ENCODE peak calls at places on chromosomes 5 and 9, in six cellular contexts. S is RWPE1, F is heart left ventricle, O is spleen, D is fibroblast of lung, V is H9. I is an unnamed sample.

GRCh38 chr9:81389569-81389993 is 299.8 kb downstream of the TLE1 start:
- DNase-seq in S (peak; percentile 93), F (no peak), O (no peak), D (peak; percentile 94), V (no peak), I (no peak)

GRCh38 chr9:89853931-89854330 is 249.1 kb downstream of the GADD45G start:
- DNase-seq in S (no peak), F (no peak), O (peak; percentile 40), D (no peak), V (peak; percentile 20), I (no peak)

GRCh38 chr9:110996436-110997224 is 41.6 kb downstream of the LPAR1 start:
- DNase-seq in S (no peak), F (peak; percentile 42), O (no peak), D (peak; percentile 92), V (no peak), I (no peak)

GRCh38 chr5:73625314-73625904 is 587 bp upstream of the ARHGEF28 start:
- DNase-seq in S (no peak), F (no peak), O (no peak), D (peak; percentile 48), V (no peak), I (no peak)

GRCh38 chr9:106450549-106450948 is 412.4 kb upstream of the ZNF462 start:
- DNase-seq in S (no peak), F (peak; percentile 65), O (no peak), D (no peak), V (no peak), I (no peak)

GRCh38 chr5:10828241-10828640 is 67.2 kb upstream of the DAP start:
- DNase-seq in S (no peak), F (no peak), O (no peak), D (peak; percentile 52), V (no peak), I (no peak)

GRCh38 chr5:142515036-142515435 is 170.9 kb downstream of the FGF1 start:
- DNase-seq in S (no peak), F (no peak), O (no peak), D (no peak), V (no peak), I (no peak)

GRCh38 chr9:2119490-2120046 is 104.4 kb downstream of the SMARCA2 start:
- DNase-seq in S (no peak), F (no peak), O (no peak), D (no peak), V (no peak), I (no peak)

GRCh38 chr5:39566891-39567290 is 142.1 kb upstream of the DAB2 start:
- DNase-seq in S (no peak), F (no peak), O (no peak), D (no peak), V (no peak), I (no peak)

GRCh38 chr5:158140120-158140778 is 281.3 kb upstream of the CLINT1 start:
- DNase-seq in S (no peak), F (peak; percentile 41), O (no peak), D (peak; percentile 34), V (no peak), I (no peak)

GRCh38 chr5:59034498-59035186 is 451.8 kb downstream of the RAB3C start:
- DNase-seq in S (peak; percentile 56), F (no peak), O (no peak), D (peak; percentile 88), V (no peak), I (no peak)

GRCh38 chr9:136658849-136659535 is 3.7 kb upstream of the EGFL7 start:
- DNase-seq in S (no peak), F (no peak), O (peak; percentile 79), D (no peak), V (no peak), I (no peak)

GRCh38 chr5:108079754-108080153 is 302.1 kb downstream of the FBXL17 start:
- DNase-seq in S (no peak), F (no peak), O (no peak), D (peak; percentile 20), V (no peak), I (no peak)

GRCh38 chr9:4366649-4367330 is 66.9 kb upstream of the GLIS3 start:
- DNase-seq in S (peak; percentile 6), F (no peak), O (no peak), D (peak; percentile 54), V (peak; percentile 63), I (peak; percentile 22)

GRCh38 chr9:122086873-122087272 is 6.2 kb downstream of the TTLL11 start:
- DNase-seq in S (no peak), F (no peak), O (no peak), D (no peak), V (no peak), I (no peak)

GRCh38 chr9:109730228-109730627 is 49.8 kb upstream of the PALM2AKAP2 start:
- DNase-seq in S (peak; percentile 97), F (no peak), O (no peak), D (no peak), V (no peak), I (no peak)

GRCh38 chr5:43034591-43034968 is 5.5 kb downstream of the ANXA2R start:
- DNase-seq in S (no peak), F (no peak), O (no peak), D (peak; percentile 87), V (peak; percentile 48), I (no peak)

GRCh38 chr9:27701664-27702063 is 128.4 kb upstream of the C9orf72 start:
- DNase-seq in S (no peak), F (peak; percentile 44), O (no peak), D (peak; percentile 38), V (no peak), I (no peak)

GRCh38 chr5:67773439-67773988 is 442.0 kb upstream of the PIK3R1 start:
- DNase-seq in S (peak; percentile 24), F (no peak), O (no peak), D (peak; percentile 23), V (no peak), I (no peak)

GRCh38 chr5:24789631-24790354 is 145.0 kb upstream of the CDH10 start:
- DNase-seq in S (no peak), F (no peak), O (no peak), D (no peak), V (no peak), I (no peak)

GRCh38 chr9:94676446-94677148 is 37.3 kb upstream of the FBP1 start:
- DNase-seq in S (no peak), F (no peak), O (no peak), D (no peak), V (no peak), I (no peak)
- TF ChIP-seq CTCF in S (no peak), F (no peak), O (no peak), D (no peak), V (no peak), I (no peak)

DNA sequence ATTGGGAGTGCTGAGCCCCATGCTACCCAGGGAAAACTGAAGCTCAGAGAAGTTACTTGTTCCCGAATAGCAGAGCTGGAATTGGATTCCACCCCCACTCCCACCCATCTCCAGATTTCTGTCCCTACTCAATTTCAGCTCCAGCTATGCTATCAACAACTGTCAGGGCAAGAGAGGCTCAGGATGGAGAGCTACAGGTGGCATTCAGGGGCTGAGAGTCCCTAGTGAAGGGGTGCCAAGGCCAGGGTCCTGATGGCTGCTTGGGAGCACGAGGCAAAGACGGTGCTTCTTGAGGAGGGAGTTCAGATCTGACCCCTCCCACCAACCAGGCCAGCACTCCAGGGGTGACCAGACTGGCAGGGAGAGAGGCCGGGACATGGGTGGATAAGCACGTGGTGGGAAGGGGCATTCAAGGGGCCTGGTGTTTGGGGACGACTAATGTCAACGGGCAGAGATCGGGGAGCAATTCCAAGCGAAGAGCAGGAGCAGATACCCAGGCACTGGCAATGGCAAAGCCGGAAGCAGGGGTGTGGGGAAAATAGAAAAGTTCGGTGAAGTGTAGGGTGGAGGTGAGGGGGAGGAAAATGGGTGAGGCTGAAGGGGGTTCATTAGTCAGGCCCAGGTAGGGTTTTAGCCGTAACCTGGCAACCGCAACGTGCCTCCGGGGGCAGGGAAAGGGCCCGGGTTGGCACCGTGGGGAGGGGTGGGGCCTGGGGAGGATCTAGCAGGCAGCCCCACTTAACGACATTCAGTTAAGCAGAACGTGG is 4.6 kb downstream of the RGS14 start:
- DNase-seq in S (peak; percentile 59), F (no peak), O (no peak), D (no peak), V (no peak), I (peak; percentile 60)
- H3K27ac ChIP-seq in S (peak overlapping the region; percentile 89), F (no peak overlapping the region), O (peak overlapping the region; percentile 27), D (no peak overlapping the region), V (no peak overlapping the region), I (peak overlapping the region; percentile 46)

DNA sequence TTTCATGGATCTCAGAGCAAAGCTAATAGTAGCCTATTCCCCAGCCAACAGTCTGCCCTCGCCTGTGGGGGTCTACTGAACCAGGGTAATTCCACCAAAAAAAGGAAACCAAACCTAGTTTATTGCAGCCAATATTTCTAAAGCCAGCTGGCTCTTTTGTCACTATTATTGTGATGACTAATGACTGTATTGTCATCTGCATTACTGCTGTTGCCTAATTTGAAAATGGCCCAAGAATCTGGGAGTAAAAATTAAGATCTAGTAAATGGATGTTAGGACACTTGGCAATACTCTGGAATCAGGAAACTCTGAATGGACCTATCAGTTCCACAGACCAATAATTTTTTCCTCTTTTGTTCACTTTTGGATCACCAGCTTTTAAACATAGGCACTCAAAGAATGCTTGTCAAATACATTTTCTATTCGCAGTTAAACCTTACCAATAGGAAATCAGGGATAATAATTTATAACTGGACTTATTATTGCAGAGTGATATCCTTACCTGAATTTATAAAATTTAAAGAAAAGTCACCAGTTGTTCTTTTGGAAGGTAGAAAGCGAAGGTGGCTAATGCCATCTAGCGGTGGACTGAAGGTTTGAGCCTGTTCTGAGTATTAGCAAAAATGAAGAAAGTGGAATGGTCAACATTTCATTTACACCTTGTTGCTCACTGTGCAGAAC is 69.2 kb downstream of the SYK start:
- DNase-seq in S (peak; percentile 56), F (no peak), O (no peak), D (peak; percentile 61), V (no peak), I (no peak)
- TF ChIP-seq CTCF in S (peak; percentile 99), F (peak; percentile 77), O (peak; percentile 80), D (peak; percentile 93), V (peak; percentile 94), I (peak; percentile 95)

GRCh38 chr9:17394868-17395488 is 183.9 kb upstream of the SH3GL2 start:
- DNase-seq in S (no peak), F (no peak), O (no peak), D (no peak), V (peak; percentile 40), I (no peak)
- H3K27ac ChIP-seq in S (no peak overlapping the region), F (no peak overlapping the region), O (no peak overlapping the region), D (no peak overlapping the region), V (peak overlapping the region; percentile 74), I (no peak overlapping the region)

DNA sequence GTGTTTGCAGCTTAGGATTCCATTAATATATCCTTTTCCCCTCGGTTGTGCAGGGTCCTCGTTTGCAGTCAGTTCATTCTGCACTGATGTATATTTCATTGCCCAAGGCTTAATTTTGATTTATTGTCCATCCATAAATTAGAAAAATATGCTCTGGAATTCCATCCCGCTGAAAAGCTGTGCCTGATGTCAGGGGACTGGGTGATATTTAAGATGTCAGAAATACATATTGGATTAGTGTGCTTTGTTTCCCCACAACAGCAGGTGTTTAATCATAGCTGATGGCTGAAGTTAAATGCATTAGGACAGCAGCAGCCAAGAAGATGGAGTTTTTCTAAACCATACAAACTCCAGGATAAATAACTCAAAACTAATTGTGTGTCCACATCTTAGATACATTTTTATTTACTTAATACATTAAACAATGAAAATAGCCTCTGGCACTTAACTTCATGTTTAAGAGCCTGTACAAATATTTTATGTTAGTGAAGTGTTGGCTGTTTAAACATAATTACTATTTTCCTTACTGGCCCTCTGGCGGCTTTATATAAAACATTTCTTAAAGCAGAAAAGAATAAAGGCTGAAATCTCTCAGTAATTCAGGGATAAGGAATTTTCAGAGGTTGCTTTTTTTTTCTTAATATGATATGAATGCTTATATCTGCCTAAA is 170.4 kb upstream of the TBCA start:
- DNase-seq in S (no peak), F (no peak), O (no peak), D (no peak), V (no peak), I (no peak)
- TF ChIP-seq CTCF in S (no peak), F (no peak), O (no peak), D (no peak), V (no peak), I (no peak)

I was measured in CD8-positive, alpha-beta T cell.